ENCODE peak calls at places on chromosomes 2 and 18, in four cellular contexts. H is fibroblast of the conjunctiva; K is activated CD8-positive, alpha-beta memory T cell treated with anti-CD3 and anti-CD28 coated beads for 4 hours; U is glutamatergic neuron. W is an unnamed sample.

GRCh38 chr18:9985641-9986040 is 71.8 kb downstream of the VAPA start:
- DNase-seq in U (no peak), K (no peak), H (no peak), W (no peak)

GRCh38 chr2:10228611-10229365 is 73.9 kb upstream of the HPCAL1 start:
- DNase-seq in H (no peak), K (no peak), U (no peak), W (no peak)

GRCh38 chr2:66827851-66828250 is 392.9 kb downstream of the MEIS1 start:
- DNase-seq in U (no peak), H (no peak), K (no peak), W (no peak)

GRCh38 chr2:234451242-234451641 is 45.6 kb downstream of the ARL4C start:
- DNase-seq in U (no peak), H (no peak), K (no peak), W (no peak)

GRCh38 chr2:20486571-20486970 is 39.7 kb downstream of the RHOB start:
- DNase-seq in H (no peak), U (no peak), K (no peak), W (no peak)

GRCh38 chr2:71562518-71562917 is 109.2 kb downstream of the DYSF start:
- DNase-seq in H (no peak), U (peak), K (no peak), W (no peak)

GRCh38 chr2:197141669-197142068 is 168.9 kb downstream of the ANKRD44 start:
- DNase-seq in K (no peak), H (no peak), U (no peak), W (no peak)

GRCh38 chr2:66523990-66524389 is 89.1 kb downstream of the MEIS1 start:
- DNase-seq in U (no peak), K (no peak), H (no peak), W (no peak)

GRCh38 chr2:138441916-138442315 is 59.7 kb upstream of the SPOPL start:
- DNase-seq in U (no peak), H (no peak), K (no peak), W (no peak)

GRCh38 chr2:17070711-17071110 is 405.1 kb upstream of the CYRIA start:
- DNase-seq in K (no peak), H (no peak), U (no peak), W (no peak)

GRCh38 chr2:95374451-95374915 is 28.0 kb upstream of the FAHD2A start:
- DNase-seq in K (no peak), H (no peak), U (no peak), W (no peak)

GRCh38 chr2:113116100-113116958 is 11.1 kb upstream of the IL1RN start:
- DNase-seq in K (no peak), H (no peak), U (no peak), W (no peak)

GRCh38 chr2:158509928-158510797 is 53.4 kb downstream of the PKP4 start:
- DNase-seq in U (no peak), K (no peak), H (no peak), W (no peak)

GRCh38 chr2:97348265-97348664 is 235.3 kb downstream of the ANKRD36 start:
- DNase-seq in H (no peak), K (no peak), U (peak), W (no peak)

GRCh38 chr2:181627545-181627944 is 29.4 kb downstream of the CERKL start:
- DNase-seq in K (no peak), H (no peak), U (no peak), W (no peak)

GRCh38 chr2:233831011-233831721 is 23.2 kb downstream of the HJURP start:
- DNase-seq in H (no peak), K (no peak), U (peak), W (no peak)

GRCh38 chr2:165536861-165537499 is 67.5 kb downstream of the CSRNP3 start:
- DNase-seq in U (no peak), K (no peak), H (no peak), W (no peak)

GRCh38 chr2:119149611-119150010 is 8.9 kb downstream of the C1QL2 start:
- DNase-seq in U (no peak), H (no peak), K (no peak), W (no peak)